ENCODE peak calls at places on chromosomes 3 and 15, in four cellular contexts. B is tibial nerve, M is vagina, D is progenitor cell of endocrine pancreas. E is an unnamed sample.

GRCh38 chr3:57228734-57229505 is 1.4 kb downstream of the APPL1 start:
- DNase-seq in M (no peak), B (no peak), D (no peak), E (no peak)

GRCh38 chr15:41698779-41699178 is 38.6 kb downstream of the MGA start:
- DNase-seq in M (no peak), D (no peak), B (no peak), E (no peak)

GRCh38 chr15:33913459-33913858 is 54.8 kb upstream of the CHRM5 start:
- DNase-seq in M (no peak), D (no peak), B (no peak), E (no peak)

GRCh38 chr3:30984855-30985793 is 90.7 kb upstream of the GADL1 start:
- DNase-seq in M (no peak), D (no peak), B (no peak), E (no peak)

GRCh38 chr3:94024385-94024784 is 4.0 kb downstream of the STX19 start:
- DNase-seq in M (no peak), B (no peak), D (no peak), E (no peak)

GRCh38 chr3:50088725-50089602 is at the start of gene RBM5:
- DNase-seq in B (peak), D (peak), M (peak), E (peak)

GRCh38 chr15:59160880-59161593 is 45.6 kb upstream of the LDHAL6B start:
- DNase-seq in D (no peak), B (no peak), M (no peak), E (no peak)

GRCh38 chr15:72735111-72735510 is 48.4 kb downstream of the ADPGK start:
- DNase-seq in D (no peak), M (no peak), B (no peak), E (peak)

GRCh38 chr15:101047301-101047781 is 128.2 kb downstream of the LRRK1 start:
- DNase-seq in B (no peak), M (peak), D (no peak), E (peak)

E was measured in esophagus muscularis mucosa.